ENCODE peak calls at places on chromosomes 13 and 19, in four cellular contexts. D, X, P and A are unnamed samples.

GRCh38 chr19:41617941-41618730 is 8.7 kb downstream of the CEACAM4 start:
- DNase-seq in P (no peak), D (no peak), X (no peak), A (no peak)

GRCh38 chr13:36453518-36453917 is 21.2 kb downstream of the CCNA1 start:
- DNase-seq in P (no peak), D (no peak), X (peak; percentile 2), A (peak; percentile 60)

GRCh38 chr13:75803175-75803611 is 167.1 kb downstream of the LMO7 start:
- DNase-seq in D (peak; percentile 60), P (no peak), X (no peak), A (peak; percentile 77)

GRCh38 chr19:5171711-5172110 is 168.9 kb downstream of the PTPRS start:
- DNase-seq in X (no peak), P (peak; percentile 98), D (no peak), A (peak; percentile 14)

GRCh38 chr13:74000906-74001305 is 133.3 kb downstream of the KLF12 start:
- DNase-seq in P (no peak), X (no peak), D (no peak), A (no peak)

GRCh38 chr13:42228527-42228926 is 43.4 kb upstream of the AKAP11 start:
- DNase-seq in D (no peak), X (no peak), P (no peak), A (no peak)

GRCh38 chr19:48817585-48818124 is 6.8 kb upstream of the BCAT2 start:
- DNase-seq in X (no peak), D (no peak), P (peak; percentile 78), A (no peak)

GRCh38 chr13:83753912-83754624 is 128.2 kb downstream of the SLITRK1 start:
- DNase-seq in P (no peak), D (no peak), X (peak; percentile 37), A (no peak)

GRCh38 chr19:10246511-10246910 is 5.5 kb upstream of the MRPL4 start:
- DNase-seq in D (no peak), X (no peak), P (no peak), A (no peak)

GRCh38 chr19:16888629-16889371 is at the start of gene F2RL3:
- DNase-seq in P (no peak), X (peak; percentile 22), D (no peak), A (no peak)

GRCh38 chr19:10662384-10663251 is 8.5 kb downstream of the ILF3 start:
- DNase-seq in P (peak; percentile 35), X (peak; percentile 37), D (no peak), A (no peak)

GRCh38 chr13:44136693-44137268 is 236.8 kb upstream of the SERP2 start:
- DNase-seq in P (no peak), X (no peak), D (no peak), A (no peak)

GRCh38 chr13:94824601-94825000 is 112.3 kb upstream of the SOX21 start:
- DNase-seq in X (no peak), D (no peak), P (no peak), A (no peak)

GRCh38 chr19:32818536-32818935 is 51.0 kb downstream of the SLC7A9 start:
- DNase-seq in D (no peak), X (no peak), P (no peak), A (no peak)

GRCh38 chr19:46731007-46731501 is 14.1 kb upstream of the PRKD2 start:
- DNase-seq in D (no peak), P (peak; percentile 31), X (peak; percentile 94), A (peak; percentile 59)

GRCh38 chr13:111253334-111253872 is 67.0 kb upstream of the TEX29 start:
- DNase-seq in D (peak; percentile 23), P (no peak), X (peak; percentile 30), A (no peak)

GRCh38 chr19:9849786-9850185 is 14.7 kb downstream of the PIN1 start:
- DNase-seq in P (no peak), X (no peak), D (no peak), A (no peak)

GRCh38 chr19:28537079-28537478 is 675.9 kb downstream of the UQCRFS1 start:
- DNase-seq in X (no peak), P (no peak), D (no peak), A (no peak)

GRCh38 chr13:51453308-51453958 is 597 bp upstream of the INTS6 start:
- DNase-seq in D (no peak), X (no peak), P (no peak), A (no peak)

GRCh38 chr13:95494082-95494681 is 58.3 kb upstream of the CLDN10 start:
- DNase-seq in X (peak; percentile 62), D (no peak), P (peak; percentile 11), A (peak; percentile 66)

GRCh38 chr19:56103027-56103614 is 18.0 kb downstream of the ZNF787 start:
- DNase-seq in P (no peak), D (no peak), X (no peak), A (no peak)

GRCh38 chr13:54232700-54233099 is 1204.1 kb downstream of the OLFM4 start:
- DNase-seq in X (no peak), P (no peak), D (no peak), A (no peak)

GRCh38 chr13:80224468-80224867 is 116.5 kb downstream of the SPRY2 start:
- DNase-seq in X (peak; percentile 26), D (no peak), P (no peak), A (no peak)

GRCh38 chr13:40087021-40088002 is 431.9 kb downstream of the COG6 start:
- DNase-seq in P (no peak), X (no peak), D (no peak), A (no peak)

GRCh38 chr19:55657004-55657747 is 2.3 kb downstream of the U2AF2 start:
- DNase-seq in P (no peak), D (no peak), X (no peak), A (no peak)

GRCh38 chr19:36420961-36421748 is 2.7 kb upstream of the ZFP82 start:
- DNase-seq in D (no peak), P (peak; percentile 33), X (peak; percentile 27), A (peak; percentile 63)

GRCh38 chr13:59734393-59734792 is 429.3 kb downstream of the DIAPH3 start:
- DNase-seq in D (no peak), X (no peak), P (no peak), A (peak; percentile 63)

GRCh38 chr13:36346222-36347083 is at the start of gene SPART:
- DNase-seq in P (peak; percentile 91), D (peak; percentile 91), X (peak; percentile 88), A (peak; percentile 92)

GRCh38 chr13:109214393-109214792 is 572.0 kb downstream of the IRS2 start:
- DNase-seq in D (no peak), P (no peak), X (peak; percentile 37), A (no peak)

GRCh38 chr19:46408611-46409039 is 4.7 kb downstream of the CCDC8 start:
- DNase-seq in P (no peak), X (peak; percentile 28), D (no peak), A (peak; percentile 62)

GRCh38 chr13:114325729-114326128 is 11.4 kb downstream of the CHAMP1 start:
- DNase-seq in X (no peak), P (no peak), D (no peak), A (no peak)

GRCh38 chr19:41860419-41861097 is 503 bp downstream of the RPS19 start:
- DNase-seq in P (no peak), X (no peak), D (no peak), A (no peak)

GRCh38 chr13:60441761-60442160 is 44.7 kb downstream of the TDRD3 start:
- DNase-seq in X (no peak), P (no peak), D (no peak), A (no peak)

GRCh38 chr19:52020506-52020905 is 7.7 kb downstream of the ZNF614 start:
- DNase-seq in X (no peak), D (no peak), P (no peak), A (no peak)

GRCh38 chr13:112771877-112772538 is 82.2 kb downstream of the ATP11A start:
- DNase-seq in X (no peak), P (no peak), D (no peak), A (no peak)

GRCh38 chr19:10422846-10423245 is 2.5 kb downstream of the PDE4A start:
- DNase-seq in P (no peak), X (no peak), D (no peak), A (no peak)

DNA sequence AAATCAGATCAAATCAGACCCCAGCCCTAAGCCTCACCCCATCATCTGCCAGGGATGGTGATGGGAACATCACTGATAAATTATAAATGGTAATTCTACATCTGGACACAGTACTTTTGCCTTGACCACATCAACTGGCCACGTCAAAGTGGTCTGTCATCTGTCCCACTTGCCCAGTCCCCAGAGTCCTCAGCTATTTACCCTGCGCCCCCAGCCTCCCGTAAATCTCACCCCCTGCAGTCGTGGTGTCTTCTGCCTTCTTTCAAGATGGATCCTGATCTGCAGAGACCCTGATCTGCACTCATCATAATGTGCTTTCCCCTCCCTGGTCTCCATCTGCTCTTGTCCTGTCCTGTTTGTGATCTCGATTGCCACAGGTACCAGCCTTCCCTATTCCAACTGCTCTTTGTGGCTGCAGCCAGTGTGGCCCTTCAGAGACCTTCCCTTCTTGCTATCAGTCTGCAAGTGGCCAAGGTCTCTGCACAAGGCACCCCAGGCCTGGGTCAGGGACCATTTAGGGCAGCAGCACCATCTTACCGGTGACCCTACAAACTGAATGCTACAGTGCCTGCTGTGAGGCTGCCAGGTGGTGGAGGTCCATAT is 26.7 kb upstream of the POP4 start:
- DNase-seq in P (no peak), X (no peak), D (peak; percentile 3), A (no peak)
- H3K27me3 ChIP-seq in P (no peaks in the 10 kb centered on the region), X (peaks cover 3% of the 10 kb centered on the region), D (peaks cover 3% of the 10 kb centered on the region), A (no peaks in the 10 kb centered on the region)

GRCh38 chr19:45137179-45137761 is 23.5 kb downstream of the NKPD1 start:
- DNase-seq in X (no peak), D (no peak), P (no peak), A (no peak)
- H3K4me1 ChIP-seq in X (peaks cover 2% of the 10 kb centered on the region), D (peaks cover 4% of the 10 kb centered on the region), P (peaks cover 5% of the 10 kb centered on the region), A (no peaks in the 10 kb centered on the region)

GRCh38 chr13:46664195-46664594 is 111.2 kb downstream of the LRCH1 start:
- DNase-seq in P (no peak), X (no peak), D (no peak), A (no peak)

GRCh38 chr13:46660859-46661258 is 107.9 kb downstream of the LRCH1 start:
- DNase-seq in X (no peak), D (no peak), P (no peak), A (no peak)

GRCh38 chr13:46663644-46664043 is 110.7 kb downstream of the LRCH1 start:
- DNase-seq in X (no peak), P (peak; percentile 55), D (no peak), A (no peak)

GRCh38 chr13:46663216-46663615 is 110.2 kb downstream of the LRCH1 start:
- DNase-seq in D (no peak), X (no peak), P (no peak), A (peak; percentile 68)

DNA sequence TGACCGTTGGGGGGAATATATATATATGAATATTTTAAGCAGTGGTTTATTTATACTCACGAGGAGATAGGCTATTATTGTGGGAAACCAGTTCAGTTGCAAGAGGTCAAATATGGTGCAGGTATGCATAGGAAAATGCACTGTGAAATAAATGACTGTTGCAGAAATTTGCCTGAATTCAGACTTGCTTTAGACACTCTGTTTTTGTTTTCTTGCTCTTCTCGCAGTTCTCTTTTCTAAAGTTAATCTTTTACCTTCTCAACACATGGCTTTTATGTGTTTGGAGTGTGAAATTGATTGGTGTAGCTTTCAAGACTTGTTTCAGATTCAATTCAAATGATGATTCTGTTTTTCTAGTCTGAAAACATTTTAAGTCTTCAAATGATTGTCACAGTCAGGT is 109.7 kb downstream of the LRCH1 start:
- DNase-seq in X (no peak), P (no peak), D (no peak), A (no peak)
- H2AK5ac ChIP-seq in X (no peak overlapping the region), P (no peak overlapping the region), D (no peak overlapping the region), A (no peak overlapping the region)

DNA sequence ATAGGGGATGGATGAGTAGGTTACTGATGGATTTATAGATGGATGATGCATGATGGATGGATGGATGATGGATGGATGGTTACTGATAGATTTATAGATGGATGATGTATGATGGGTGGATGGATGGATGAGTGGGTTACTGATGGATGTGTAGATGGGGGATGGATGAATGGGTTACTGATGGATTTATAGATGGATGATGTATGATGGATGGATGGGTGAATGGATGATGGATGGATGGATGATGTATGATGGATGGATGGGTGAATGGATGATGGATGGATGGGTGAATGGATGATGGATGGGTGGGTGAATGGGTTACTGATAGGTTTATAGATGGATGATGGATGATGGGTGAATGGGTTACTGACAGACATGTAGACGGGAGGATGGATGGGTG is 6.3 kb upstream of the C2CD4C start:
- DNase-seq in P (no peak), X (no peak), D (no peak), A (no peak)
- H3K27me3 ChIP-seq in P (peaks cover 3% of the 10 kb centered on the region), X (peaks cover 32% of the 10 kb centered on the region), D (peaks cover 2% of the 10 kb centered on the region), A (no peaks in the 10 kb centered on the region)